ENCODE peak calls at places on chromosomes 16 and 17, in five cellular contexts. A is ELR; O is stimulated activated naive B cell treated with anti-CD40 and anti-IgM and Interleukin-4, amounts not matched to agents 10 μg/mL and 1 μg/mL and 100 μg/mL, for 72 hours; D is caudate nucleus; N is prostate gland. L is an unnamed sample.

GRCh38 chr17:82228278-82228841 is 482 bp upstream of the SLC16A3 start:
- DNase-seq in A (peak; percentile 49), O (no peak), D (no peak), N (no peak), L (no peak)

GRCh38 chr16:4734730-4735575 is 616 bp downstream of the DNAAF8 start:
- DNase-seq in A (peak; percentile 85), O (peak; percentile 85), D (peak; percentile 67), N (peak; percentile 82), L (peak; percentile 94)

GRCh38 chr16:19588661-19589060 is 33.2 kb downstream of the VPS35L start:
- DNase-seq in A (no peak), O (no peak), D (no peak), N (no peak), L (no peak)

GRCh38 chr17:9802294-9802693 is 10.9 kb upstream of the DHRS7C start:
- DNase-seq in A (peak; percentile 70), O (no peak), D (no peak), N (no peak), L (no peak)

GRCh38 chr17:41891135-41892065 is 26.2 kb upstream of the KLHL11 start:
- DNase-seq in A (peak; percentile 49), O (no peak), D (no peak), N (no peak), L (no peak)

GRCh38 chr17:50264263-50265113 is 9.8 kb upstream of the TMEM92 start:
- DNase-seq in A (peak; percentile 63), O (no peak), D (no peak), N (no peak), L (peak; percentile 49)

GRCh38 chr17:60579551-60579950 is 20.4 kb upstream of the PPM1D start:
- DNase-seq in A (no peak), O (no peak), D (no peak), N (no peak), L (no peak)

GRCh38 chr16:3792472-3793012 is 75.2 kb upstream of the TRAP1 start:
- DNase-seq in A (no peak), O (peak; percentile 9), D (no peak), N (no peak), L (no peak)

GRCh38 chr17:82696916-82697807 is 1.3 kb downstream of the RAB40B start:
- DNase-seq in A (no peak), O (no peak), D (peak; percentile 33), N (no peak), L (peak; percentile 65)

GRCh38 chr16:52497067-52497816 is 49.7 kb downstream of the TOX3 start:
- DNase-seq in A (peak; percentile 0), O (no peak), D (no peak), N (no peak), L (no peak)

L was measured in D341Med.